ENCODE peak calls at places on chromosomes 16 and 17, in ten cellular contexts. Y is osteocyte; O is stimulated activated CD8-positive, alpha-beta memory T cell treated with anti-CD3 and anti-CD28 coated beads, Interleukin-12 subunit alpha, Interleukin-12 subunit beta, amount 100 ng/mL, for 4 hours; N is EL; W is astrocyte of the spinal cord; P is GM12878; V is M059J; L is HT1080; J is stimulated activated naive CD4-positive, alpha-beta T cell; C is Panc1. D is an unnamed sample.

GRCh38 chr17:4365103-4365627 is 1.3 kb downstream of the UBE2G1 start:
- DNase-seq in Y (peak; percentile 93), O (peak; percentile 84), N (peak; percentile 94), W (peak; percentile 92), P (peak; percentile 88), V (peak; percentile 85), L (peak; percentile 90), J (peak; percentile 80), C (peak; percentile 82), D (peak; percentile 82)

GRCh38 chr17:63714550-63715277 is 14.8 kb upstream of the LIMD2 start:
- DNase-seq in Y (no peak), O (no peak), N (peak; percentile 20), W (no peak), P (no peak), V (peak; percentile 37), L (no peak), J (no peak), C (no peak), D (no peak)

GRCh38 chr17:42378597-42379594 is 9.3 kb downstream of the STAT3 start:
- DNase-seq in Y (no peak), O (no peak), N (no peak), W (peak; percentile 51), P (peak; percentile 41), V (peak; percentile 46), L (peak; percentile 40), J (no peak), C (no peak), D (no peak)

GRCh38 chr16:75263963-75264445 is 12.6 kb upstream of the BCAR1 start:
- DNase-seq in Y (no peak), O (no peak), N (peak; percentile 59), W (no peak), P (no peak), V (peak; percentile 87), L (peak; percentile 56), J (no peak), C (no peak), D (no peak)

GRCh38 chr16:21986692-21987246 is 14.1 kb downstream of the PDZD9 start:
- DNase-seq in Y (no peak), O (no peak), N (no peak), W (no peak), P (no peak), V (no peak), L (no peak), J (no peak), C (no peak), D (no peak)

GRCh38 chr17:43524945-43525575 is 21.1 kb downstream of the ETV4 start:
- DNase-seq in Y (no peak), O (no peak), N (peak; percentile 31), W (peak; percentile 33), P (no peak), V (no peak), L (no peak), J (no peak), C (no peak), D (no peak)

GRCh38 chr16:22671301-22672076 is 142.5 kb upstream of the HS3ST2 start:
- DNase-seq in Y (peak; percentile 78), O (no peak), N (no peak), W (peak; percentile 27), P (no peak), V (no peak), L (peak; percentile 27), J (no peak), C (no peak), D (no peak)

GRCh38 chr16:50955311-50955710 is 195.8 kb downstream of the SALL1 start:
- DNase-seq in Y (no peak), O (no peak), N (no peak), W (no peak), P (no peak), V (no peak), L (no peak), J (no peak), C (no peak), D (no peak)

GRCh38 chr17:57817299-57817698 is 32.5 kb downstream of the MRPS23 start:
- DNase-seq in Y (no peak), O (no peak), N (no peak), W (no peak), P (no peak), V (no peak), L (no peak), J (no peak), C (no peak), D (no peak)

GRCh38 chr16:31242197-31242596 is 17.6 kb upstream of the ITGAM start:
- DNase-seq in Y (no peak), O (no peak), N (no peak), W (no peak), P (no peak), V (peak; percentile 48), L (no peak), J (no peak), C (no peak), D (no peak)

GRCh38 chr17:17146791-17147406 is 59.2 kb downstream of the PLD6 start:
- DNase-seq in Y (no peak), O (no peak), N (no peak), W (no peak), P (no peak), V (peak; percentile 15), L (no peak), J (no peak), C (no peak), D (no peak)

GRCh38 chr17:55295411-55296170 is 30.8 kb downstream of the HLF start:
- DNase-seq in Y (no peak), O (no peak), N (peak; percentile 37), W (peak; percentile 48), P (no peak), V (peak; percentile 57), L (peak; percentile 51), J (peak; percentile 9), C (peak; percentile 45), D (peak; percentile 31)

GRCh38 chr16:22092143-22092933 is at the start of gene VWA3A:
- DNase-seq in Y (no peak), O (no peak), N (peak; percentile 51), W (peak; percentile 72), P (no peak), V (peak; percentile 30), L (peak; percentile 39), J (no peak), C (no peak), D (no peak)

GRCh38 chr17:282912-283882 is 69.4 kb downstream of the RPH3AL start:
- DNase-seq in Y (no peak), O (no peak), N (no peak), W (no peak), P (no peak), V (no peak), L (no peak), J (no peak), C (no peak), D (no peak)

GRCh38 chr17:5931611-5932010 is 138.6 kb upstream of the WSCD1 start:
- DNase-seq in Y (no peak), O (no peak), N (no peak), W (no peak), P (no peak), V (peak; percentile 9), L (no peak), J (no peak), C (no peak), D (no peak)

GRCh38 chr17:81518785-81519283 is 6.2 kb upstream of the ACTG1 start:
- DNase-seq in Y (no peak), O (no peak), N (peak; percentile 42), W (no peak), P (no peak), V (peak; percentile 49), L (no peak), J (no peak), C (no peak), D (peak; percentile 56)

D was measured in activated B cell treated with CpG ODN at 0.5 μM for 24 hours.